ENCODE peak calls at places on chromosomes 13 and 19, in six cellular contexts. Y is GM04504, S is right cardiac atrium, I is T-helper 17 cell, P is ELF-1, O is progenitor cell of endocrine pancreas. N is an unnamed sample.

GRCh38 chr13:77584111-77584510 is 48.6 kb downstream of the SCEL start:
- DNase-seq in I (no peak), O (no peak), S (no peak), Y (no peak), P (no peak), N (no peak)

GRCh38 chr19:5358173-5358800 is 17.7 kb upstream of the PTPRS start:
- DNase-seq in Y (no peak), P (peak), O (no peak), I (no peak), S (no peak), N (no peak)

GRCh38 chr19:6750062-6750461 is 10.6 kb downstream of the TRIP10 start:
- DNase-seq in O (no peak), Y (no peak), S (peak), P (no peak), I (no peak), N (no peak)

GRCh38 chr13:97762141-97762540 is 191.3 kb upstream of the IPO5 start:
- DNase-seq in P (no peak), O (no peak), I (no peak), S (no peak), Y (no peak), N (no peak)

GRCh38 chr13:95781016-95781415 is 104.1 kb downstream of the DNAJC3 start:
- DNase-seq in P (no peak), Y (no peak), S (no peak), I (no peak), O (no peak), N (no peak)

GRCh38 chr13:41458187-41458938 is 1.0 kb downstream of the RGCC start:
- DNase-seq in P (peak), O (no peak), S (peak), I (peak), Y (no peak), N (peak)

GRCh38 chr19:1810439-1811160 is 1.5 kb downstream of the ATP8B3 start:
- DNase-seq in I (no peak), S (no peak), O (no peak), Y (no peak), P (no peak), N (no peak)

GRCh38 chr13:98961204-98962105 is 16.4 kb downstream of the DOCK9 start:
- DNase-seq in I (no peak), Y (no peak), P (peak), O (no peak), S (no peak), N (no peak)

GRCh38 chr19:29537601-29538000 is 11.8 kb downstream of the VSTM2B start:
- DNase-seq in Y (no peak), S (no peak), O (no peak), P (no peak), I (no peak), N (no peak)

GRCh38 chr13:106597190-106597589 is 29.3 kb upstream of the ARGLU1 start:
- DNase-seq in I (no peak), Y (peak), O (no peak), P (peak), S (peak), N (no peak)

GRCh38 chr13:49453465-49453864 is 9.4 kb downstream of the SETDB2 start:
- DNase-seq in Y (no peak), I (no peak), P (no peak), O (no peak), S (no peak), N (no peak)

GRCh38 chr13:113875429-113875815 is 11.5 kb upstream of the GAS6 start:
- DNase-seq in S (no peak), I (no peak), O (no peak), Y (no peak), P (no peak), N (peak)

GRCh38 chr19:44764975-44765948 is 12.4 kb upstream of the CBLC start:
- DNase-seq in I (no peak), Y (no peak), P (no peak), O (no peak), S (no peak), N (no peak)

GRCh38 chr19:41575998-41576397 is at the start of gene CEACAM21:
- DNase-seq in I (no peak), S (peak), O (no peak), P (no peak), Y (no peak), N (peak)

GRCh38 chr13:44591316-44591715 is 15.2 kb upstream of the TSC22D1 start:
- DNase-seq in I (no peak), Y (no peak), P (peak), S (peak), O (no peak), N (no peak)

GRCh38 chr19:11673608-11674041 is 65.1 kb downstream of the ZNF823 start:
- DNase-seq in P (peak), O (peak), S (peak), I (no peak), Y (peak), N (peak)

GRCh38 chr19:50416034-50416814 is 2.5 kb upstream of the SPIB start:
- DNase-seq in O (no peak), I (no peak), Y (no peak), S (peak), P (no peak), N (peak)